ENCODE peak calls at places on chromosomes 16 and 17, in eight cellular contexts. One of them, this sample, is unnamed.

GRCh38 chr17:40331743-40332641 is 23.0 kb downstream of the RARA start:
- DNase-seq in mesendoderm: no peak
- DNase-seq in Ammon's horn: peak
- DNase-seq in HL-60: no peak
- DNase-seq in anterior cingulate cortex: peak
- DNase-seq in putamen: peak
- DNase-seq in head of caudate nucleus: peak
- DNase-seq in kidney glomerular epithelial cell: peak
- DNase-seq in this sample: peak

GRCh38 chr17:19410875-19411291 is at the start of gene RNF112:
- DNase-seq in kidney glomerular epithelial cell: no peak
- DNase-seq in HL-60: no peak
- DNase-seq in Ammon's horn: peak
- DNase-seq in putamen: peak
- DNase-seq in anterior cingulate cortex: peak
- DNase-seq in mesendoderm: peak
- DNase-seq in head of caudate nucleus: peak
- DNase-seq in this sample: no peak

GRCh38 chr16:88753191-88753590 is 31.8 kb downstream of the PIEZO1 start:
- DNase-seq in head of caudate nucleus: no peak
- DNase-seq in kidney glomerular epithelial cell: no peak
- DNase-seq in mesendoderm: no peak
- DNase-seq in putamen: no peak
- DNase-seq in HL-60: no peak
- DNase-seq in Ammon's horn: no peak
- DNase-seq in anterior cingulate cortex: no peak
- DNase-seq in this sample: no peak

GRCh38 chr17:50213026-50214015 is 11.9 kb upstream of the COL1A1 start:
- DNase-seq in anterior cingulate cortex: no peak
- DNase-seq in kidney glomerular epithelial cell: no peak
- DNase-seq in mesendoderm: peak
- DNase-seq in putamen: no peak
- DNase-seq in head of caudate nucleus: no peak
- DNase-seq in HL-60: no peak
- DNase-seq in Ammon's horn: no peak
- DNase-seq in this sample: no peak

GRCh38 chr17:73369126-73369525 is 57.3 kb upstream of the CDC42EP4 start:
- DNase-seq in head of caudate nucleus: no peak
- DNase-seq in Ammon's horn: no peak
- DNase-seq in anterior cingulate cortex: no peak
- DNase-seq in kidney glomerular epithelial cell: no peak
- DNase-seq in HL-60: no peak
- DNase-seq in mesendoderm: no peak
- DNase-seq in putamen: no peak
- DNase-seq in this sample: no peak

GRCh38 chr17:1882836-1883235 is 53.0 kb downstream of the RPA1 start:
- DNase-seq in anterior cingulate cortex: no peak
- DNase-seq in kidney glomerular epithelial cell: no peak
- DNase-seq in putamen: no peak
- DNase-seq in head of caudate nucleus: peak
- DNase-seq in mesendoderm: peak
- DNase-seq in Ammon's horn: peak
- DNase-seq in HL-60: no peak
- DNase-seq in this sample: no peak

GRCh38 chr16:49280861-49281331 is 742 bp downstream of the CBLN1 start:
- DNase-seq in HL-60: no peak
- DNase-seq in mesendoderm: peak
- DNase-seq in kidney glomerular epithelial cell: no peak
- DNase-seq in putamen: no peak
- DNase-seq in head of caudate nucleus: no peak
- DNase-seq in Ammon's horn: no peak
- DNase-seq in anterior cingulate cortex: no peak
- DNase-seq in this sample: no peak

GRCh38 chr17:65504141-65504540 is 57.3 kb downstream of the AXIN2 start:
- DNase-seq in anterior cingulate cortex: no peak
- DNase-seq in putamen: no peak
- DNase-seq in HL-60: no peak
- DNase-seq in head of caudate nucleus: no peak
- DNase-seq in mesendoderm: no peak
- DNase-seq in kidney glomerular epithelial cell: no peak
- DNase-seq in Ammon's horn: no peak
- DNase-seq in this sample: no peak

GRCh38 chr16:31538199-31538598 is 10.5 kb downstream of the AHSP start:
- DNase-seq in kidney glomerular epithelial cell: no peak
- DNase-seq in HL-60: no peak
- DNase-seq in mesendoderm: no peak
- DNase-seq in putamen: no peak
- DNase-seq in Ammon's horn: no peak
- DNase-seq in anterior cingulate cortex: no peak
- DNase-seq in head of caudate nucleus: no peak
- DNase-seq in this sample: no peak

GRCh38 chr17:63189082-63189481 is 223.0 kb downstream of the TANC2 start:
- DNase-seq in head of caudate nucleus: no peak
- DNase-seq in mesendoderm: no peak
- DNase-seq in putamen: no peak
- DNase-seq in kidney glomerular epithelial cell: no peak
- DNase-seq in Ammon's horn: no peak
- DNase-seq in anterior cingulate cortex: no peak
- DNase-seq in HL-60: no peak
- DNase-seq in this sample: no peak

GRCh38 chr16:50841081-50841886 is 99.4 kb downstream of the CYLD start:
- DNase-seq in HL-60: no peak
- DNase-seq in kidney glomerular epithelial cell: no peak
- DNase-seq in anterior cingulate cortex: no peak
- DNase-seq in putamen: no peak
- DNase-seq in head of caudate nucleus: no peak
- DNase-seq in Ammon's horn: no peak
- DNase-seq in mesendoderm: peak
- DNase-seq in this sample: no peak

GRCh38 chr17:144936-145670 is 7.7 kb downstream of the SCGB1C2 start:
- DNase-seq in HL-60: no peak
- DNase-seq in anterior cingulate cortex: no peak
- DNase-seq in mesendoderm: no peak
- DNase-seq in Ammon's horn: no peak
- DNase-seq in kidney glomerular epithelial cell: no peak
- DNase-seq in putamen: no peak
- DNase-seq in head of caudate nucleus: no peak
- DNase-seq in this sample: no peak

This sample was measured in substantia nigra.